ENCODE peak calls at places on chromosomes 12 and 14, in eight cellular contexts. One of them, this sample, is unnamed.

GRCh38 chr12:116878567-116879508 is 2.4 kb downstream of the HRK start:
- DNase-seq in fibroblast of villous mesenchyme: peak; percentile 13
- DNase-seq in A549: no peak
- DNase-seq in lower lobe of right lung: no peak
- DNase-seq in fibroblast of mammary gland: no peak
- DNase-seq in stomach: no peak
- DNase-seq in GM06990: no peak
- DNase-seq in left ventricle myocardium inferior: no peak
- DNase-seq in this sample: peak; percentile 44

GRCh38 chr12:21456291-21456780 is 18.9 kb downstream of the PYROXD1 start:
- DNase-seq in lower lobe of right lung: no peak
- DNase-seq in stomach: no peak
- DNase-seq in A549: no peak
- DNase-seq in left ventricle myocardium inferior: no peak
- DNase-seq in fibroblast of mammary gland: no peak
- DNase-seq in GM06990: no peak
- DNase-seq in fibroblast of villous mesenchyme: no peak
- DNase-seq in this sample: peak; percentile 31

GRCh38 chr14:81275995-81276698 is 55.4 kb upstream of the GTF2A1 start:
- DNase-seq in fibroblast of mammary gland: no peak
- DNase-seq in lower lobe of right lung: no peak
- DNase-seq in fibroblast of villous mesenchyme: no peak
- DNase-seq in stomach: no peak
- DNase-seq in A549: no peak
- DNase-seq in left ventricle myocardium inferior: no peak
- DNase-seq in GM06990: no peak
- DNase-seq in this sample: no peak

GRCh38 chr12:107829271-107829670 is 54.8 kb downstream of the ASCL4 start:
- DNase-seq in stomach: no peak
- DNase-seq in fibroblast of mammary gland: no peak
- DNase-seq in lower lobe of right lung: no peak
- DNase-seq in left ventricle myocardium inferior: no peak
- DNase-seq in A549: no peak
- DNase-seq in fibroblast of villous mesenchyme: no peak
- DNase-seq in GM06990: peak; percentile 11
- DNase-seq in this sample: no peak

GRCh38 chr12:122051231-122051876 is 27.2 kb upstream of the MLXIP start:
- DNase-seq in left ventricle myocardium inferior: peak; percentile 56
- DNase-seq in stomach: no peak
- DNase-seq in fibroblast of villous mesenchyme: peak; percentile 63
- DNase-seq in GM06990: no peak
- DNase-seq in fibroblast of mammary gland: peak; percentile 12
- DNase-seq in lower lobe of right lung: no peak
- DNase-seq in A549: no peak
- DNase-seq in this sample: no peak

GRCh38 chr14:100644383-100644782 is 57.2 kb upstream of the BEGAIN start:
- DNase-seq in left ventricle myocardium inferior: no peak
- DNase-seq in fibroblast of mammary gland: no peak
- DNase-seq in lower lobe of right lung: no peak
- DNase-seq in A549: no peak
- DNase-seq in fibroblast of villous mesenchyme: no peak
- DNase-seq in GM06990: no peak
- DNase-seq in stomach: no peak
- DNase-seq in this sample: no peak

GRCh38 chr14:102510616-102511520 is 1.3 kb upstream of the ANKRD9 start:
- DNase-seq in A549: no peak
- DNase-seq in fibroblast of villous mesenchyme: no peak
- DNase-seq in left ventricle myocardium inferior: peak; percentile 55
- DNase-seq in lower lobe of right lung: no peak
- DNase-seq in GM06990: peak; percentile 52
- DNase-seq in fibroblast of mammary gland: no peak
- DNase-seq in stomach: peak; percentile 76
- DNase-seq in this sample: no peak

GRCh38 chr14:72476657-72477499 is 417.0 kb downstream of the DPF3 start:
- DNase-seq in fibroblast of villous mesenchyme: peak; percentile 74
- DNase-seq in A549: no peak
- DNase-seq in stomach: no peak
- DNase-seq in fibroblast of mammary gland: peak; percentile 49
- DNase-seq in left ventricle myocardium inferior: peak; percentile 45
- DNase-seq in GM06990: peak; percentile 86
- DNase-seq in lower lobe of right lung: no peak
- DNase-seq in this sample: peak; percentile 30

GRCh38 chr12:20604408-20604807 is 90.7 kb upstream of the SLCO1C1 start:
- DNase-seq in fibroblast of mammary gland: no peak
- DNase-seq in stomach: no peak
- DNase-seq in lower lobe of right lung: no peak
- DNase-seq in GM06990: no peak
- DNase-seq in left ventricle myocardium inferior: no peak
- DNase-seq in fibroblast of villous mesenchyme: no peak
- DNase-seq in A549: no peak
- DNase-seq in this sample: no peak

GRCh38 chr12:104276192-104277131 is 27.1 kb upstream of the EID3 start:
- DNase-seq in lower lobe of right lung: peak; percentile 69
- DNase-seq in GM06990: no peak
- DNase-seq in fibroblast of mammary gland: no peak
- DNase-seq in fibroblast of villous mesenchyme: no peak
- DNase-seq in left ventricle myocardium inferior: no peak
- DNase-seq in stomach: no peak
- DNase-seq in A549: no peak
- DNase-seq in this sample: no peak

GRCh38 chr12:95253386-95253785 is 35.8 kb downstream of the VEZT start:
- DNase-seq in A549: no peak
- DNase-seq in fibroblast of villous mesenchyme: peak; percentile 31
- DNase-seq in fibroblast of mammary gland: no peak
- DNase-seq in lower lobe of right lung: no peak
- DNase-seq in GM06990: no peak
- DNase-seq in stomach: no peak
- DNase-seq in left ventricle myocardium inferior: no peak
- DNase-seq in this sample: no peak

GRCh38 chr12:94678396-94678795 is 28.0 kb upstream of the TMCC3 start:
- DNase-seq in GM06990: no peak
- DNase-seq in stomach: no peak
- DNase-seq in lower lobe of right lung: no peak
- DNase-seq in fibroblast of villous mesenchyme: no peak
- DNase-seq in left ventricle myocardium inferior: no peak
- DNase-seq in fibroblast of mammary gland: no peak
- DNase-seq in A549: no peak
- DNase-seq in this sample: no peak

GRCh38 chr12:58099476-58099875 is 158.1 kb downstream of the ATP23 start:
- DNase-seq in stomach: no peak
- DNase-seq in fibroblast of mammary gland: no peak
- DNase-seq in left ventricle myocardium inferior: no peak
- DNase-seq in lower lobe of right lung: no peak
- DNase-seq in GM06990: no peak
- DNase-seq in A549: no peak
- DNase-seq in fibroblast of villous mesenchyme: no peak
- DNase-seq in this sample: no peak

GRCh38 chr12:52080403-52081201 is 1.1 kb downstream of the SMIM41 start:
- DNase-seq in fibroblast of mammary gland: no peak
- DNase-seq in left ventricle myocardium inferior: no peak
- DNase-seq in fibroblast of villous mesenchyme: peak; percentile 31
- DNase-seq in GM06990: no peak
- DNase-seq in stomach: no peak
- DNase-seq in A549: no peak
- DNase-seq in lower lobe of right lung: no peak
- DNase-seq in this sample: no peak

GRCh38 chr12:54032627-54033100 is at the start of gene HOXC5:
- DNase-seq in fibroblast of mammary gland: peak; percentile 98
- DNase-seq in fibroblast of villous mesenchyme: peak; percentile 81
- DNase-seq in left ventricle myocardium inferior: peak; percentile 51
- DNase-seq in lower lobe of right lung: no peak
- DNase-seq in A549: peak; percentile 92
- DNase-seq in stomach: peak; percentile 84
- DNase-seq in GM06990: no peak
- DNase-seq in this sample: peak; percentile 70

GRCh38 chr12:124867389-124867930 is 3.8 kb upstream of the SCARB1 start:
- DNase-seq in GM06990: no peak
- DNase-seq in A549: no peak
- DNase-seq in left ventricle myocardium inferior: no peak
- DNase-seq in fibroblast of villous mesenchyme: peak; percentile 79
- DNase-seq in stomach: peak; percentile 39
- DNase-seq in fibroblast of mammary gland: peak; percentile 69
- DNase-seq in lower lobe of right lung: no peak
- DNase-seq in this sample: peak; percentile 69

GRCh38 chr12:58346032-58346632 is 404.8 kb downstream of the ATP23 start:
- DNase-seq in fibroblast of villous mesenchyme: peak; percentile 68
- DNase-seq in stomach: no peak
- DNase-seq in left ventricle myocardium inferior: no peak
- DNase-seq in A549: peak; percentile 30
- DNase-seq in fibroblast of mammary gland: peak; percentile 64
- DNase-seq in lower lobe of right lung: no peak
- DNase-seq in GM06990: no peak
- DNase-seq in this sample: peak; percentile 68

GRCh38 chr12:57584050-57584449 is 6.9 kb upstream of the PIP4K2C start:
- DNase-seq in fibroblast of villous mesenchyme: no peak
- DNase-seq in fibroblast of mammary gland: no peak
- DNase-seq in GM06990: no peak
- DNase-seq in A549: no peak
- DNase-seq in lower lobe of right lung: no peak
- DNase-seq in stomach: no peak
- DNase-seq in left ventricle myocardium inferior: no peak
- DNase-seq in this sample: no peak

GRCh38 chr12:78035913-78036658 is 205.4 kb downstream of the NAV3 start:
- DNase-seq in stomach: no peak
- DNase-seq in GM06990: no peak
- DNase-seq in fibroblast of mammary gland: peak; percentile 22
- DNase-seq in fibroblast of villous mesenchyme: peak; percentile 51
- DNase-seq in left ventricle myocardium inferior: no peak
- DNase-seq in lower lobe of right lung: no peak
- DNase-seq in A549: no peak
- DNase-seq in this sample: no peak

GRCh38 chr14:21168055-21168454 is 12.2 kb upstream of the OR5AU1 start:
- DNase-seq in A549: no peak
- DNase-seq in stomach: no peak
- DNase-seq in left ventricle myocardium inferior: no peak
- DNase-seq in GM06990: no peak
- DNase-seq in fibroblast of villous mesenchyme: no peak
- DNase-seq in fibroblast of mammary gland: peak; percentile 64
- DNase-seq in lower lobe of right lung: no peak
- DNase-seq in this sample: peak; percentile 47

GRCh38 chr12:70823182-70823976 is 97.2 kb downstream of the PTPRR start:
- DNase-seq in fibroblast of villous mesenchyme: no peak
- DNase-seq in GM06990: no peak
- DNase-seq in lower lobe of right lung: no peak
- DNase-seq in fibroblast of mammary gland: no peak
- DNase-seq in A549: no peak
- DNase-seq in left ventricle myocardium inferior: no peak
- DNase-seq in stomach: no peak
- DNase-seq in this sample: peak; percentile 25
- TF ChIP-seq CTCF in fibroblast of villous mesenchyme: no peak
- TF ChIP-seq CTCF in GM06990: no peak
- TF ChIP-seq CTCF in lower lobe of right lung: no peak
- TF ChIP-seq CTCF in fibroblast of mammary gland: peak; percentile 8
- TF ChIP-seq CTCF in A549: no peak
- TF ChIP-seq CTCF in left ventricle myocardium inferior: no peak
- TF ChIP-seq CTCF in stomach: no peak
- TF ChIP-seq CTCF in this sample: peak; percentile 3

GRCh38 chr14:68506645-68507405 is 286.0 kb downstream of the ZFP36L1 start:
- DNase-seq in GM06990: peak; percentile 60
- DNase-seq in lower lobe of right lung: no peak
- DNase-seq in left ventricle myocardium inferior: no peak
- DNase-seq in fibroblast of mammary gland: no peak
- DNase-seq in A549: no peak
- DNase-seq in stomach: peak; percentile 57
- DNase-seq in fibroblast of villous mesenchyme: no peak
- DNase-seq in this sample: no peak
- H3K4me3 ChIP-seq in GM06990: no peak overlapping the region
- H3K4me3 ChIP-seq in lower lobe of right lung: no peak overlapping the region
- H3K4me3 ChIP-seq in left ventricle myocardium inferior: no peak overlapping the region
- H3K4me3 ChIP-seq in fibroblast of mammary gland: no peak overlapping the region
- H3K4me3 ChIP-seq in A549: no peak overlapping the region
- H3K4me3 ChIP-seq in stomach: no peak overlapping the region
- H3K4me3 ChIP-seq in fibroblast of villous mesenchyme: no peak overlapping the region
- H3K4me3 ChIP-seq in this sample: no peak overlapping the region

GRCh38 chr12:46292754-46293402 is 24.0 kb upstream of the SLC38A1 start:
- DNase-seq in GM06990: no peak
- DNase-seq in fibroblast of villous mesenchyme: peak; percentile 7
- DNase-seq in stomach: no peak
- DNase-seq in left ventricle myocardium inferior: no peak
- DNase-seq in fibroblast of mammary gland: peak; percentile 20
- DNase-seq in lower lobe of right lung: no peak
- DNase-seq in A549: no peak
- DNase-seq in this sample: peak; percentile 11
- TF ChIP-seq CTCF in GM06990: peak; percentile 37
- TF ChIP-seq CTCF in fibroblast of villous mesenchyme: peak; percentile 30
- TF ChIP-seq CTCF in stomach: no peak
- TF ChIP-seq CTCF in left ventricle myocardium inferior: peak; percentile 45
- TF ChIP-seq CTCF in fibroblast of mammary gland: peak; percentile 27
- TF ChIP-seq CTCF in lower lobe of right lung: no peak
- TF ChIP-seq CTCF in A549: no peak
- TF ChIP-seq CTCF in this sample: peak; percentile 39

GRCh38 chr12:68809190-68810026 is 1.4 kb downstream of the MDM2 start:
- DNase-seq in GM06990: peak; percentile 13
- DNase-seq in stomach: no peak
- DNase-seq in A549: peak; percentile 23
- DNase-seq in fibroblast of villous mesenchyme: peak; percentile 23
- DNase-seq in lower lobe of right lung: no peak
- DNase-seq in left ventricle myocardium inferior: no peak
- DNase-seq in fibroblast of mammary gland: no peak
- DNase-seq in this sample: peak; percentile 39

GRCh38 chr12:68814490-68815231 is 6.7 kb downstream of the MDM2 start:
- DNase-seq in fibroblast of mammary gland: no peak
- DNase-seq in left ventricle myocardium inferior: no peak
- DNase-seq in GM06990: no peak
- DNase-seq in stomach: no peak
- DNase-seq in lower lobe of right lung: no peak
- DNase-seq in fibroblast of villous mesenchyme: no peak
- DNase-seq in A549: no peak
- DNase-seq in this sample: no peak

GRCh38 chr12:68815232-68815927 is 7.4 kb downstream of the MDM2 start:
- DNase-seq in lower lobe of right lung: no peak
- DNase-seq in fibroblast of villous mesenchyme: no peak
- DNase-seq in stomach: no peak
- DNase-seq in GM06990: no peak
- DNase-seq in A549: no peak
- DNase-seq in fibroblast of mammary gland: no peak
- DNase-seq in left ventricle myocardium inferior: no peak
- DNase-seq in this sample: no peak

GRCh38 chr12:68813242-68813593 is 5.2 kb downstream of the MDM2 start:
- DNase-seq in fibroblast of mammary gland: no peak
- DNase-seq in GM06990: no peak
- DNase-seq in left ventricle myocardium inferior: no peak
- DNase-seq in A549: no peak
- DNase-seq in stomach: no peak
- DNase-seq in lower lobe of right lung: no peak
- DNase-seq in fibroblast of villous mesenchyme: no peak
- DNase-seq in this sample: no peak

DNA sequence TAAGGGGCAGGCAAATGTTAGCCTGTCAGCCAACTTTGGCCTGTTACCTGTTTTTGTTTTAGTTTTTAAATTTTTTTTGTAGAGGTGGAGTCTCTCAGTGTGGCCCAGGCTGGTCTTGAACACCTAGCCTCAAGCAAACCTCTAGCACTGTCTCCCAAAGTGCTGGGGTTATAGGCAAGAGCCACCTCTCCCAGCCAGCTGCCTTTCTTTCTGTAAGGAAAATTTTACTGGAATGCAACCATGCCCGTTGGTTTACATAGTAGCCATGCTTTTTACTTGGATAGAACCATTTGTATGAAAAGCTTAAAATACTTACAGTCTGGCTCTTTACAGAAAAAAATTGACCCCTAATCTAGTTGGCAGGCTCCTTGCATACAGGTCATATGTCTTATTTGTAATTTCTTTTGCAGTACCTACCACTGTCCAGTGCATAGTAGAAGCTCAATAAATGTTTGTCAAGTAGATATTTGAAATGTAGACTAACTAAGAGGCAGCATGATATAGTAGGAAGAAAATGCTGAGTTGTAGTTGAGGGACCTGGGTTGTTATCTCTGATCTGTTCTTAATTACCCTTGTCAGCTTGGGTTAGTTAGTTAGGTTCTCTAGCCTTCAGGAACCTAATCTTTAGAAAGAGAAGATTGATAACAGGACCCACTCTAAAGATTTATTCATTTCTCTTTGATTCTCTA is 4.7 kb downstream of the MDM2 start:
- DNase-seq in fibroblast of villous mesenchyme: no peak
- DNase-seq in left ventricle myocardium inferior: no peak
- DNase-seq in A549: no peak
- DNase-seq in fibroblast of mammary gland: no peak
- DNase-seq in GM06990: no peak
- DNase-seq in stomach: no peak
- DNase-seq in lower lobe of right lung: no peak
- DNase-seq in this sample: no peak
- H3K4me3 ChIP-seq in fibroblast of villous mesenchyme: peak overlapping the region; percentile 41
- H3K4me3 ChIP-seq in left ventricle myocardium inferior: no peak overlapping the region
- H3K4me3 ChIP-seq in A549: peak overlapping the region; percentile 88
- H3K4me3 ChIP-seq in fibroblast of mammary gland: peak overlapping the region; percentile 30
- H3K4me3 ChIP-seq in GM06990: peak overlapping the region; percentile 37
- H3K4me3 ChIP-seq in stomach: no peak overlapping the region
- H3K4me3 ChIP-seq in lower lobe of right lung: peak overlapping the region; percentile 5
- H3K4me3 ChIP-seq in this sample: peak overlapping the region; percentile 26